ENCODE peak calls at places on chromosomes 11 and 22, in nine cellular contexts. One of them, this sample, is unnamed.

GRCh38 chr11:125621995-125622394 is 3.0 kb upstream of the CHEK1 start:
- DNase-seq in adrenal gland: no peak
- DNase-seq in psoas muscle: no peak
- DNase-seq in transverse colon: no peak
- DNase-seq in cardiac fibroblast: peak
- DNase-seq in dorsolateral prefrontal cortex: no peak
- DNase-seq in PC-3: peak
- DNase-seq in brain microvascular endothelial cell: no peak
- DNase-seq in pancreas: no peak
- DNase-seq in this sample: no peak

GRCh38 chr11:72609045-72609444 is 65.2 kb downstream of the PDE2A start:
- DNase-seq in cardiac fibroblast: peak
- DNase-seq in pancreas: no peak
- DNase-seq in psoas muscle: no peak
- DNase-seq in dorsolateral prefrontal cortex: no peak
- DNase-seq in transverse colon: no peak
- DNase-seq in PC-3: peak
- DNase-seq in brain microvascular endothelial cell: no peak
- DNase-seq in adrenal gland: no peak
- DNase-seq in this sample: no peak

GRCh38 chr11:2663915-2664314 is 35.9 kb downstream of the KCNQ1OT1 start:
- DNase-seq in psoas muscle: no peak
- DNase-seq in brain microvascular endothelial cell: no peak
- DNase-seq in cardiac fibroblast: no peak
- DNase-seq in transverse colon: no peak
- DNase-seq in pancreas: no peak
- DNase-seq in PC-3: no peak
- DNase-seq in adrenal gland: peak
- DNase-seq in dorsolateral prefrontal cortex: no peak
- DNase-seq in this sample: no peak

GRCh38 chr11:108847288-108847687 is 182.4 kb downstream of the DDX10 start:
- DNase-seq in psoas muscle: no peak
- DNase-seq in dorsolateral prefrontal cortex: no peak
- DNase-seq in pancreas: no peak
- DNase-seq in cardiac fibroblast: no peak
- DNase-seq in PC-3: no peak
- DNase-seq in adrenal gland: no peak
- DNase-seq in brain microvascular endothelial cell: no peak
- DNase-seq in transverse colon: no peak
- DNase-seq in this sample: no peak

GRCh38 chr11:44728491-44728910 is 1.7 kb downstream of the TSPAN18 start:
- DNase-seq in pancreas: no peak
- DNase-seq in adrenal gland: no peak
- DNase-seq in cardiac fibroblast: no peak
- DNase-seq in transverse colon: no peak
- DNase-seq in brain microvascular endothelial cell: no peak
- DNase-seq in dorsolateral prefrontal cortex: no peak
- DNase-seq in psoas muscle: no peak
- DNase-seq in PC-3: no peak
- DNase-seq in this sample: no peak

GRCh38 chr11:120061036-120061760 is 76.7 kb downstream of the TRIM29 start:
- DNase-seq in cardiac fibroblast: no peak
- DNase-seq in adrenal gland: no peak
- DNase-seq in pancreas: no peak
- DNase-seq in dorsolateral prefrontal cortex: no peak
- DNase-seq in brain microvascular endothelial cell: peak
- DNase-seq in transverse colon: no peak
- DNase-seq in PC-3: no peak
- DNase-seq in psoas muscle: no peak
- DNase-seq in this sample: no peak

GRCh38 chr22:27397948-27398330 is 403.6 kb downstream of the MN1 start:
- DNase-seq in dorsolateral prefrontal cortex: no peak
- DNase-seq in adrenal gland: peak
- DNase-seq in pancreas: no peak
- DNase-seq in psoas muscle: peak
- DNase-seq in transverse colon: peak
- DNase-seq in brain microvascular endothelial cell: peak
- DNase-seq in cardiac fibroblast: peak
- DNase-seq in PC-3: no peak
- DNase-seq in this sample: no peak

GRCh38 chr11:19441752-19442553 is 201.2 kb upstream of the E2F8 start:
- DNase-seq in transverse colon: no peak
- DNase-seq in pancreas: peak
- DNase-seq in brain microvascular endothelial cell: peak
- DNase-seq in dorsolateral prefrontal cortex: no peak
- DNase-seq in psoas muscle: no peak
- DNase-seq in adrenal gland: peak
- DNase-seq in cardiac fibroblast: peak
- DNase-seq in PC-3: peak
- DNase-seq in this sample: peak

GRCh38 chr22:20324139-20324516 is 4.3 kb upstream of the DGCR6L start:
- DNase-seq in PC-3: peak
- DNase-seq in brain microvascular endothelial cell: no peak
- DNase-seq in cardiac fibroblast: no peak
- DNase-seq in dorsolateral prefrontal cortex: no peak
- DNase-seq in psoas muscle: no peak
- DNase-seq in transverse colon: no peak
- DNase-seq in pancreas: no peak
- DNase-seq in adrenal gland: peak
- DNase-seq in this sample: no peak

GRCh38 chr11:130655308-130655707 is 206.9 kb downstream of the ADAMTS15 start:
- DNase-seq in adrenal gland: no peak
- DNase-seq in PC-3: no peak
- DNase-seq in brain microvascular endothelial cell: no peak
- DNase-seq in pancreas: no peak
- DNase-seq in dorsolateral prefrontal cortex: no peak
- DNase-seq in cardiac fibroblast: no peak
- DNase-seq in psoas muscle: no peak
- DNase-seq in transverse colon: no peak
- DNase-seq in this sample: no peak

GRCh38 chr11:6667733-6668374 is 12.2 kb upstream of the DCHS1 start:
- DNase-seq in adrenal gland: no peak
- DNase-seq in cardiac fibroblast: peak
- DNase-seq in transverse colon: no peak
- DNase-seq in dorsolateral prefrontal cortex: no peak
- DNase-seq in pancreas: no peak
- DNase-seq in psoas muscle: no peak
- DNase-seq in PC-3: peak
- DNase-seq in brain microvascular endothelial cell: peak
- DNase-seq in this sample: no peak

GRCh38 chr11:72553748-72554147 is 119.4 kb upstream of the CLPB start:
- DNase-seq in brain microvascular endothelial cell: no peak
- DNase-seq in cardiac fibroblast: no peak
- DNase-seq in PC-3: no peak
- DNase-seq in psoas muscle: no peak
- DNase-seq in adrenal gland: no peak
- DNase-seq in dorsolateral prefrontal cortex: no peak
- DNase-seq in pancreas: no peak
- DNase-seq in transverse colon: no peak
- DNase-seq in this sample: no peak

GRCh38 chr22:35641494-35642120 is 6.6 kb upstream of the APOL6 start:
- DNase-seq in PC-3: no peak
- DNase-seq in transverse colon: no peak
- DNase-seq in adrenal gland: peak
- DNase-seq in brain microvascular endothelial cell: no peak
- DNase-seq in cardiac fibroblast: no peak
- DNase-seq in psoas muscle: no peak
- DNase-seq in pancreas: no peak
- DNase-seq in dorsolateral prefrontal cortex: no peak
- DNase-seq in this sample: no peak

GRCh38 chr11:76606102-76606793 is 64.3 kb downstream of the LRRC32 start:
- DNase-seq in psoas muscle: no peak
- DNase-seq in brain microvascular endothelial cell: no peak
- DNase-seq in adrenal gland: peak
- DNase-seq in PC-3: no peak
- DNase-seq in dorsolateral prefrontal cortex: no peak
- DNase-seq in cardiac fibroblast: peak
- DNase-seq in transverse colon: no peak
- DNase-seq in pancreas: no peak
- DNase-seq in this sample: no peak

DNA sequence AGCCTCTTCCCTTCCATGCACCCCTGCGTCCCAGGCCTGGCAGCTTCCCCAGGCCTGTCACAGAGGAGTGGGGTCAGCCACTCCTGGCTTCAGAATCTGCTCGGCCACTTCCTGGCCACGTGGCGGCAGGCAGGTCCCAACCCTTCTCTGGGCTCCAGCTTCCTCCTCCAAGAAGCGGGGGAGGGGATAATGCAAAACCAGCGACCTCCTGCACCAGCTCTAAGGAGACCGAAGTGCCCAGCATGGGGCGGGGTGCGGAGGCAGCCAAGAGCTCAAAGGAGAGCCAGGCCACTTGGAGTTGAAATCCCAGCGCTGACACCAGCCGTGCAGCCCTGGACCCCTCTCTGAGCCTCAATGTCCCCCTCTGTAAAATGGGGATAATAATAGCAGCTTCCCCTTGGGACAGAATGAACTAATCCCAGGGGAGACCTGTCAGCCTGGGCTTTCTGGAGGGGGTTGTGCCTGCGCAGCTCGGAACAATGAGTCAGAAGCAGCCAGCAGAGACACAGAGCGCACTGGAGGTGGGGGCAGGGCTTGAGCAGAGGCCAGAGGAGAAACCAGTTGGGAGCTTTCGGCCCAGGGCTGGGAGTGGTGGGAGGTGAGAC is 22.8 kb upstream of the PICK1 start:
- DNase-seq in transverse colon: peak
- DNase-seq in pancreas: peak
- DNase-seq in brain microvascular endothelial cell: peak
- DNase-seq in adrenal gland: peak
- DNase-seq in PC-3: peak
- DNase-seq in dorsolateral prefrontal cortex: peak
- DNase-seq in cardiac fibroblast: peak
- DNase-seq in psoas muscle: peak
- DNase-seq in this sample: peak
- H3K4me3 ChIP-seq in transverse colon: no peak
- H3K4me3 ChIP-seq in pancreas: no peak
- H3K4me3 ChIP-seq in brain microvascular endothelial cell: no peak
- H3K4me3 ChIP-seq in adrenal gland: peak
- H3K4me3 ChIP-seq in PC-3: no peak
- H3K4me3 ChIP-seq in dorsolateral prefrontal cortex: no peak
- H3K4me3 ChIP-seq in cardiac fibroblast: no peak
- H3K4me3 ChIP-seq in psoas muscle: no peak
- H3K4me3 ChIP-seq in this sample: no peak

GRCh38 chr11:9535189-9535781 is 38.2 kb upstream of the WEE1 start:
- DNase-seq in brain microvascular endothelial cell: peak
- DNase-seq in psoas muscle: peak
- DNase-seq in transverse colon: peak
- DNase-seq in dorsolateral prefrontal cortex: peak
- DNase-seq in PC-3: peak
- DNase-seq in adrenal gland: peak
- DNase-seq in cardiac fibroblast: peak
- DNase-seq in pancreas: peak
- DNase-seq in this sample: peak
- H3K4me3 ChIP-seq in brain microvascular endothelial cell: no peak
- H3K4me3 ChIP-seq in psoas muscle: no peak
- H3K4me3 ChIP-seq in transverse colon: no peak
- H3K4me3 ChIP-seq in dorsolateral prefrontal cortex: no peak
- H3K4me3 ChIP-seq in PC-3: no peak
- H3K4me3 ChIP-seq in adrenal gland: no peak
- H3K4me3 ChIP-seq in cardiac fibroblast: no peak
- H3K4me3 ChIP-seq in pancreas: no peak
- H3K4me3 ChIP-seq in this sample: no peak

GRCh38 chr11:112880454-112880853 is 80.8 kb upstream of the NCAM1 start:
- DNase-seq in transverse colon: no peak
- DNase-seq in PC-3: no peak
- DNase-seq in dorsolateral prefrontal cortex: no peak
- DNase-seq in psoas muscle: no peak
- DNase-seq in cardiac fibroblast: no peak
- DNase-seq in adrenal gland: no peak
- DNase-seq in brain microvascular endothelial cell: no peak
- DNase-seq in pancreas: no peak
- DNase-seq in this sample: no peak

GRCh38 chr11:112878228-112878627 is 83.0 kb upstream of the NCAM1 start:
- DNase-seq in dorsolateral prefrontal cortex: no peak
- DNase-seq in transverse colon: no peak
- DNase-seq in pancreas: no peak
- DNase-seq in cardiac fibroblast: no peak
- DNase-seq in adrenal gland: no peak
- DNase-seq in brain microvascular endothelial cell: no peak
- DNase-seq in PC-3: no peak
- DNase-seq in psoas muscle: no peak
- DNase-seq in this sample: no peak

GRCh38 chr11:112882494-112883381 is 78.5 kb upstream of the NCAM1 start:
- DNase-seq in transverse colon: no peak
- DNase-seq in brain microvascular endothelial cell: no peak
- DNase-seq in adrenal gland: no peak
- DNase-seq in dorsolateral prefrontal cortex: no peak
- DNase-seq in pancreas: no peak
- DNase-seq in psoas muscle: no peak
- DNase-seq in PC-3: no peak
- DNase-seq in cardiac fibroblast: peak
- DNase-seq in this sample: no peak

GRCh38 chr11:112884012-112884767 is 77.0 kb upstream of the NCAM1 start:
- DNase-seq in cardiac fibroblast: no peak
- DNase-seq in brain microvascular endothelial cell: no peak
- DNase-seq in psoas muscle: no peak
- DNase-seq in adrenal gland: no peak
- DNase-seq in transverse colon: no peak
- DNase-seq in dorsolateral prefrontal cortex: no peak
- DNase-seq in PC-3: no peak
- DNase-seq in pancreas: no peak
- DNase-seq in this sample: no peak

DNA sequence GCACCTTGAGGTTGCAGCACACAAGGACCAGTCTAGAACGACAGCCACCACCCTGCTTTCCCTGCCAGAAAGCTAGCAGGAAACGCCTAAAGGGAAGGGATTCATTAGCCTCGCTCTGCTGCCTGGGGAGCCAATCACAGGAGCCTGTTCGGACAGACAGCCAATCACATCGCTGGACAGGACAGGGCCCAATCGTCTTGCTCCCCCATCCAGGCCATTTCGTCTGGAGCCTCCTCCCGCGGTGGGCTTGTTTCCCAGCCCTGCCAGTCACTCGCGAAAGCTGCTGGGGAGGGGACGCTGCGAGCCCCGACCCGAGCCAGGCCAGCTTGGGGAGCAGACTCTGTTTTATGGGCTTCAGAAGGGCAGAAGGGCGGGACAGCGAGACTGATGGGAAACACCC is 79.8 kb upstream of the NCAM1 start:
- DNase-seq in adrenal gland: peak
- DNase-seq in transverse colon: peak
- DNase-seq in pancreas: peak
- DNase-seq in psoas muscle: peak
- DNase-seq in dorsolateral prefrontal cortex: peak
- DNase-seq in brain microvascular endothelial cell: no peak
- DNase-seq in PC-3: no peak
- DNase-seq in cardiac fibroblast: peak
- DNase-seq in this sample: no peak
- H3K4me3 ChIP-seq in adrenal gland: peak
- H3K4me3 ChIP-seq in transverse colon: peak
- H3K4me3 ChIP-seq in pancreas: no peak
- H3K4me3 ChIP-seq in psoas muscle: peak
- H3K4me3 ChIP-seq in dorsolateral prefrontal cortex: peak
- H3K4me3 ChIP-seq in brain microvascular endothelial cell: peak
- H3K4me3 ChIP-seq in PC-3: no peak
- H3K4me3 ChIP-seq in cardiac fibroblast: no peak
- H3K4me3 ChIP-seq in this sample: no peak

DNA sequence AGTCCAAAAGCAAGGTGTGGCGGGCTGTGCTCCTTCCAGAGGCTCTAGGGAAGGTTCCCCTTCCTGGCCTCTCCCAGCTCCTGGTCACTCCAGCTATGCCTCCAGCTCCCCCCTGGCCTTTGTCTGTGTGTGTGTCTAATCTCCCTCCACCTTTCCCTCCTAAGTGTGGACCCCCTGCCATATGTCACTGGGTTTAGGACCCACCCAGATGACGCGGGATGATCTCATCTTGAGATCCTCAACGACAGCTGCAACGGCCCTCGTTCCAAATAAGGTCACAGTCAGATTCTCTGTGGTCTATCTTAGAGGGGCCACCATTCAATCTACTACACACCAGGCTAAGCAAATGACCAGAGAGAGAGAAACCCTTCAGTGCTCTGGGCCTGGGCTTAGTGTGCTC is 107.9 kb downstream of the ARHGAP8 start:
- DNase-seq in psoas muscle: no peak
- DNase-seq in PC-3: no peak
- DNase-seq in dorsolateral prefrontal cortex: no peak
- DNase-seq in transverse colon: no peak
- DNase-seq in adrenal gland: no peak
- DNase-seq in cardiac fibroblast: no peak
- DNase-seq in brain microvascular endothelial cell: no peak
- DNase-seq in pancreas: no peak
- DNase-seq in this sample: no peak
- H3K4me3 ChIP-seq in psoas muscle: no peak
- H3K4me3 ChIP-seq in PC-3: no peak
- H3K4me3 ChIP-seq in dorsolateral prefrontal cortex: no peak
- H3K4me3 ChIP-seq in transverse colon: no peak
- H3K4me3 ChIP-seq in adrenal gland: no peak
- H3K4me3 ChIP-seq in cardiac fibroblast: no peak
- H3K4me3 ChIP-seq in brain microvascular endothelial cell: no peak
- H3K4me3 ChIP-seq in pancreas: no peak
- H3K4me3 ChIP-seq in this sample: no peak

This sample was measured in GM06990.